ENCODE peak calls at places on chromosomes 3 and 15, in five cellular contexts. One of them, this sample, is unnamed.

GRCh38 chr3:189995129-189995528 is 125.6 kb downstream of the P3H2 start:
- DNase-seq in Kasumi-1: no peak
- DNase-seq in dermis microvascular lymphatic vessel endothelial cell: no peak
- DNase-seq in T-helper 17 cell: no peak
- DNase-seq in HFF-Myc: no peak
- DNase-seq in this sample: no peak

GRCh38 chr3:44802006-44802405 is 40.4 kb downstream of the KIF15 start:
- DNase-seq in Kasumi-1: peak
- DNase-seq in dermis microvascular lymphatic vessel endothelial cell: no peak
- DNase-seq in T-helper 17 cell: no peak
- DNase-seq in HFF-Myc: no peak
- DNase-seq in this sample: no peak

GRCh38 chr3:67389176-67389575 is 265.2 kb downstream of the SUCLG2 start:
- DNase-seq in Kasumi-1: peak
- DNase-seq in dermis microvascular lymphatic vessel endothelial cell: no peak
- DNase-seq in T-helper 17 cell: no peak
- DNase-seq in HFF-Myc: no peak
- DNase-seq in this sample: no peak

GRCh38 chr3:120177907-120178306 is 83.7 kb upstream of the GSK3B start:
- DNase-seq in Kasumi-1: peak
- DNase-seq in dermis microvascular lymphatic vessel endothelial cell: no peak
- DNase-seq in T-helper 17 cell: no peak
- DNase-seq in HFF-Myc: no peak
- DNase-seq in this sample: no peak

GRCh38 chr3:54237788-54238502 is 115.6 kb downstream of the CACNA2D3 start:
- DNase-seq in Kasumi-1: no peak
- DNase-seq in dermis microvascular lymphatic vessel endothelial cell: no peak
- DNase-seq in T-helper 17 cell: no peak
- DNase-seq in HFF-Myc: no peak
- DNase-seq in this sample: no peak

GRCh38 chr3:21747376-21747775 is 3.6 kb downstream of the ZNF385D start:
- DNase-seq in Kasumi-1: no peak
- DNase-seq in dermis microvascular lymphatic vessel endothelial cell: no peak
- DNase-seq in T-helper 17 cell: no peak
- DNase-seq in HFF-Myc: no peak
- DNase-seq in this sample: no peak

GRCh38 chr15:88605507-88606436 is 15.4 kb upstream of the AEN start:
- DNase-seq in Kasumi-1: no peak
- DNase-seq in dermis microvascular lymphatic vessel endothelial cell: no peak
- DNase-seq in T-helper 17 cell: peak
- DNase-seq in HFF-Myc: no peak
- DNase-seq in this sample: peak

GRCh38 chr3:159929181-159929893 is 59.3 kb upstream of the IL12A start:
- DNase-seq in Kasumi-1: peak
- DNase-seq in dermis microvascular lymphatic vessel endothelial cell: peak
- DNase-seq in T-helper 17 cell: no peak
- DNase-seq in HFF-Myc: peak
- DNase-seq in this sample: peak

GRCh38 chr3:141049681-141050080 is 1.5 kb upstream of the SPSB4 start:
- DNase-seq in Kasumi-1: peak
- DNase-seq in dermis microvascular lymphatic vessel endothelial cell: no peak
- DNase-seq in T-helper 17 cell: no peak
- DNase-seq in HFF-Myc: no peak
- DNase-seq in this sample: no peak

GRCh38 chr15:88912500-88912921 is 668 bp downstream of the MFGE8 start:
- DNase-seq in Kasumi-1: no peak
- DNase-seq in dermis microvascular lymphatic vessel endothelial cell: no peak
- DNase-seq in T-helper 17 cell: no peak
- DNase-seq in HFF-Myc: no peak
- DNase-seq in this sample: peak

GRCh38 chr3:185983495-185984141 is 45.8 kb upstream of the TRA2B start:
- DNase-seq in Kasumi-1: peak
- DNase-seq in dermis microvascular lymphatic vessel endothelial cell: peak
- DNase-seq in T-helper 17 cell: peak
- DNase-seq in HFF-Myc: no peak
- DNase-seq in this sample: peak

GRCh38 chr3:146326875-146327543 is 76.1 kb upstream of the PLSCR4 start:
- DNase-seq in Kasumi-1: peak
- DNase-seq in dermis microvascular lymphatic vessel endothelial cell: peak
- DNase-seq in T-helper 17 cell: no peak
- DNase-seq in HFF-Myc: peak
- DNase-seq in this sample: peak

GRCh38 chr15:69415381-69415780 is 1.2 kb downstream of the KIF23 start:
- DNase-seq in Kasumi-1: no peak
- DNase-seq in dermis microvascular lymphatic vessel endothelial cell: no peak
- DNase-seq in T-helper 17 cell: no peak
- DNase-seq in HFF-Myc: no peak
- DNase-seq in this sample: no peak

GRCh38 chr3:141486735-141487418 is at the start of gene RASA2:
- DNase-seq in Kasumi-1: peak
- DNase-seq in dermis microvascular lymphatic vessel endothelial cell: peak
- DNase-seq in T-helper 17 cell: peak
- DNase-seq in HFF-Myc: no peak
- DNase-seq in this sample: peak

GRCh38 chr3:18122264-18122663 is 302.9 kb downstream of the SATB1 start:
- DNase-seq in Kasumi-1: no peak
- DNase-seq in dermis microvascular lymphatic vessel endothelial cell: no peak
- DNase-seq in T-helper 17 cell: no peak
- DNase-seq in HFF-Myc: no peak
- DNase-seq in this sample: no peak

GRCh38 chr3:59451041-59451763 is 401.4 kb upstream of the CFAP20DC start:
- DNase-seq in Kasumi-1: peak
- DNase-seq in dermis microvascular lymphatic vessel endothelial cell: no peak
- DNase-seq in T-helper 17 cell: peak
- DNase-seq in HFF-Myc: no peak
- DNase-seq in this sample: no peak

GRCh38 chr3:65854606-65855304 is 184.0 kb downstream of the MAGI1 start:
- DNase-seq in Kasumi-1: no peak
- DNase-seq in dermis microvascular lymphatic vessel endothelial cell: no peak
- DNase-seq in T-helper 17 cell: no peak
- DNase-seq in HFF-Myc: no peak
- DNase-seq in this sample: no peak

GRCh38 chr3:32296251-32297204 is 58.0 kb downstream of the CMTM8 start:
- DNase-seq in Kasumi-1: peak
- DNase-seq in dermis microvascular lymphatic vessel endothelial cell: peak
- DNase-seq in T-helper 17 cell: peak
- DNase-seq in HFF-Myc: peak
- DNase-seq in this sample: peak